ENCODE peak calls at places on chromosomes 5 and 9, in five cellular contexts. R is foreskin fibroblast, I is AG04450, G is NCI-H1694 treated with DMSO at 0.1 percent for 48 hours, X is fibroblast of pulmonary artery. B is an unnamed sample.

GRCh38 chr9:2497666-2498400 is 123.8 kb upstream of the VLDLR start:
- DNase-seq in R (no peak), I (no peak), G (no peak), X (no peak), B (no peak)

GRCh38 chr9:110575952-110576351 is 3.6 kb downstream of the SVEP1 start:
- DNase-seq in R (peak; percentile 55), I (no peak), G (no peak), X (peak; percentile 36), B (no peak)

GRCh38 chr5:82403026-82403425 is 124.9 kb upstream of the RPS23 start:
- DNase-seq in R (no peak), I (no peak), G (no peak), X (no peak), B (no peak)

GRCh38 chr5:153463806-153464205 is 26.7 kb upstream of the GRIA1 start:
- DNase-seq in R (peak; percentile 91), I (peak; percentile 6), G (no peak), X (peak; percentile 33), B (no peak)

GRCh38 chr5:141875795-141876627 is 2.2 kb downstream of the PCDH1 start:
- DNase-seq in R (no peak), I (no peak), G (no peak), X (peak; percentile 23), B (no peak)

GRCh38 chr5:1502046-1502736 is 21.6 kb downstream of the LPCAT1 start:
- DNase-seq in R (peak; percentile 33), I (no peak), G (no peak), X (no peak), B (no peak)

GRCh38 chr5:138629383-138629782 is 54.2 kb upstream of the HSPA9 start:
- DNase-seq in R (no peak), I (no peak), G (no peak), X (no peak), B (no peak)

GRCh38 chr9:133426011-133426410 is 3.8 kb downstream of the ADAMTS13 start:
- DNase-seq in R (no peak), I (no peak), G (no peak), X (no peak), B (no peak)

GRCh38 chr5:77200663-77201062 is 9.8 kb upstream of the PDE8B start:
- DNase-seq in R (no peak), I (no peak), G (no peak), X (no peak), B (no peak)

GRCh38 chr5:153543959-153544470 is 53.5 kb downstream of the GRIA1 start:
- DNase-seq in R (peak; percentile 59), I (no peak), G (no peak), X (no peak), B (no peak)

GRCh38 chr9:32992596-32993238 is 8.7 kb downstream of the APTX start:
- DNase-seq in R (peak; percentile 24), I (no peak), G (no peak), X (peak; percentile 26), B (no peak)

GRCh38 chr5:57504357-57504756 is 21.7 kb upstream of the ACTBL2 start:
- DNase-seq in R (no peak), I (no peak), G (no peak), X (no peak), B (no peak)

GRCh38 chr9:137176302-137177182 is 4.7 kb upstream of the TMEM210 start:
- DNase-seq in R (peak; percentile 67), I (no peak), G (peak; percentile 19), X (peak; percentile 50), B (no peak)

GRCh38 chr5:80186634-80187033 is 69.2 kb downstream of the SERINC5 start:
- DNase-seq in R (peak; percentile 41), I (no peak), G (no peak), X (peak; percentile 68), B (no peak)

GRCh38 chr5:60522299-60522915 is 177.6 kb downstream of the DEPDC1B start:
- DNase-seq in R (peak; percentile 37), I (no peak), G (no peak), X (peak; percentile 58), B (no peak)

GRCh38 chr9:123105490-123105889 is 72.0 kb downstream of the GPR21 start:
- DNase-seq in R (no peak), I (no peak), G (no peak), X (no peak), B (no peak)